ENCODE peak calls at places on chromosome 10, in seven cellular contexts. S is neural progenitor cell, O is esophagus squamous epithelium, Q is tibial artery, W is progenitor cell of endocrine pancreas, H is osteoblast, Z is HFF-Myc. C is an unnamed sample.
A peak's percentile ranks its signal among the peaks of the same experiment; 100 is the strongest.

GRCh38 chr10:31926765-31927596 is 1.6 kb downstream of the ARHGAP12 start:
- DNase-seq in W (no peak), Z (no peak), S (peak; percentile 10), Q (no peak), H (peak; percentile 65), O (no peak), C (peak; percentile 16)

GRCh38 chr10:68897336-68897741 is 3.8 kb upstream of the DDX50 start:
- DNase-seq in O (no peak), Z (peak; percentile 58), Q (no peak), H (peak; percentile 73), S (peak; percentile 84), W (peak; percentile 15), C (peak; percentile 49)

GRCh38 chr10:22997102-22997501 is 69.2 kb downstream of the ARMC3 start:
- DNase-seq in Q (no peak), H (peak; percentile 68), O (no peak), W (no peak), S (peak; percentile 16), Z (no peak), C (peak; percentile 38)

GRCh38 chr10:118238573-118239240 is 103.4 kb downstream of the FAM204A start:
- DNase-seq in O (no peak), Q (no peak), Z (no peak), H (no peak), S (no peak), W (no peak), C (no peak)

GRCh38 chr10:84244651-84245270 is at the start of gene RGR:
- DNase-seq in H (no peak), Z (no peak), O (no peak), S (peak; percentile 94), Q (no peak), W (no peak), C (no peak)

GRCh38 chr10:89867964-89868363 is 166.6 kb downstream of the KIF20B start:
- DNase-seq in O (no peak), H (no peak), Z (no peak), W (no peak), S (no peak), Q (no peak), C (no peak)

GRCh38 chr10:126734015-126734414 is 63.5 kb upstream of the C10orf90 start:
- DNase-seq in S (no peak), Q (no peak), W (no peak), O (no peak), H (no peak), Z (no peak), C (no peak)

GRCh38 chr10:103273026-103273425 is 3.9 kb upstream of the INA start:
- DNase-seq in S (no peak), O (no peak), W (no peak), Q (peak; percentile 76), Z (peak; percentile 98), H (peak; percentile 99), C (no peak)

GRCh38 chr10:541750-542371 is 147.6 kb downstream of the DIP2C start:
- DNase-seq in W (no peak), H (no peak), Q (peak; percentile 52), O (no peak), S (no peak), Z (no peak), C (no peak)

GRCh38 chr10:118373786-118374185 is 31.7 kb upstream of the FAM204A start:
- DNase-seq in W (no peak), H (peak; percentile 2), Q (no peak), Z (peak; percentile 49), O (no peak), S (no peak), C (no peak)

GRCh38 chr10:128156999-128157755 is 31.0 kb upstream of the MKI67 start:
- DNase-seq in S (no peak), H (no peak), Q (no peak), Z (no peak), W (no peak), O (no peak), C (no peak)

GRCh38 chr10:91838199-91838598 is 40.0 kb downstream of the TNKS2 start:
- DNase-seq in W (no peak), Q (no peak), H (no peak), Z (no peak), S (no peak), O (no peak), C (no peak)

GRCh38 chr10:56874950-56875349 is 513.9 kb upstream of the ZWINT start:
- DNase-seq in O (no peak), S (no peak), W (no peak), Z (no peak), Q (no peak), H (no peak), C (no peak)

GRCh38 chr10:86663046-86663345 is 5.3 kb upstream of the LDB3 start:
- DNase-seq in Q (peak; percentile 56), H (no peak), O (no peak), Z (no peak), S (no peak), W (no peak), C (no peak)

GRCh38 chr10:47374611-47375536 is 9.2 kb downstream of the ZNF488 start:
- DNase-seq in W (no peak), Q (peak; percentile 82), S (no peak), H (peak; percentile 94), O (no peak), Z (no peak), C (no peak)

GRCh38 chr10:58511765-58512469 is 755 bp upstream of the BICC1 start:
- DNase-seq in Q (peak; percentile 65), Z (no peak), S (peak; percentile 20), W (no peak), O (no peak), H (peak; percentile 91), C (peak; percentile 37)

GRCh38 chr10:112208981-112209380 is 25.4 kb upstream of the GPAM start:
- DNase-seq in S (no peak), H (no peak), O (no peak), Z (no peak), W (no peak), Q (no peak), C (no peak)

GRCh38 chr10:102605712-102606111 is 38.6 kb upstream of the TRIM8 start:
- DNase-seq in O (no peak), H (peak; percentile 73), Q (no peak), Z (no peak), S (no peak), W (no peak), C (no peak)

GRCh38 chr10:94481410-94481809 is 64.2 kb upstream of the HELLS start:
- DNase-seq in O (no peak), Q (no peak), Z (no peak), H (no peak), S (no peak), W (no peak), C (no peak)

DNA sequence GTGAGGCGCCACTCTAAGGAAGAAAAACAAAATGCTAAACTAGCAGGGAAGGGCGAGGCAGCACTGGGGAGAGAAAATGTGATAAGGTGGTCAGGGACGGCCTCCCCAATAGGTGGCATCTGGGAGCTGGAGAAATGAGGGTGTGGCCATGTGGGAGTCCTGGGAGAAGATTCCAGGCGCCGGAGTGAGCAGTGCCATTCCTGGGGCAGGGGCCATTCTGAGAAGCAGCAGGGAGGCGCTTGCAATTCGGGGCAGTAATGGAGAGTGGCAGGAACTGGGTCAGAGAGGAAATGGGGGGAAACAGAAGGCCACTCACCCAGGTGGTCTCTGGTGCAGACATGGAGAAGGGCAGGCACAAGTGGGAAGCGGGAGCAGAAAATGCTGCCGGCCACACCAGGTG is 61.8 kb upstream of the LRRC18 start:
- DNase-seq in W (no peak), Z (no peak), S (peak; percentile 53), Q (peak; percentile 44), H (no peak), O (no peak), C (peak; percentile 25)
- TF ChIP-seq CTCF in W (peak; percentile 14), Z (peak; percentile 20), S (peak; percentile 41), Q (no peak), H (no peak), O (no peak), C (no peak)

DNA sequence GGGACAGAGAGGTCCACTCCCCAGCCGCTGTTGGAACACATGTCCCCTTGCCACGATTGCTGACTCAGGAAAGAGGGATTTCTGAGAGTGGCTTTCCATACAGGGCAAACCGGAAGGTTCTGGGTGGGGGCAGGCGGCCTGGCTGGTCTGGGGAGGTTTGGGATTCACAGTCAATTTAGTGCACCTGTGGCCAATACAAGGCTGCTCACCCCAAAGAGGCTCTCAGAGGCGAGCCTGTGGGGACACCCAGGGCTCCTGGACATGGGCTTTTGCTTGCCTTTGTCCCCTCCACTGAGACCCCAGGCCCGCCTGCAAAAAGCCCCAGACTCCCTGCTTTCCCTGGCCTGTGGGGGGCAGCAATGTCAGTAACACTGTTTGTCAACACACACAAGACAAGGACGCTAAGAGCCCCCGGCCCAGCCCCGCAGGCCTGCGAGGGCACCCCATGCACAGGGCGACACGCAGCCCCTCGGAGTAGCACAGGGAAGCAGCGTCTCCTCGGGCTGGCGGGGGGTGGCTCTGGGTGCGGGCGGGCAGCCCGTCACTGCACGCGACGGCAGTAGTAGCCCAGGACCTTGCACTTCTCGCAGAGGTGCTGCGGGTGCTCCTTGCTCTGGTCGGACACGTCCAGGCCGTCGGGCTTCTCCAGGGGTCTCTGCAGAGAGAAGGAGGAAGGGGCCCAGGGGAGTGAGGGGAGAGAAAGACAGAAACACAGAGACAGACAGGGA is 38.7 kb downstream of the PPIF start:
- DNase-seq in O (no peak), H (peak; percentile 58), Q (peak; percentile 66), W (peak; percentile 9), Z (no peak), S (peak; percentile 49), C (no peak)
- TF ChIP-seq CTCF in O (no peak), H (no peak), Q (no peak), W (peak; percentile 9), Z (peak; percentile 7), S (peak; percentile 43), C (no peak)

GRCh38 chr10:122703483-122704448 is 4.1 kb upstream of the C10orf120 start:
- DNase-seq in Q (no peak), Z (peak; percentile 2), S (peak; percentile 82), W (peak; percentile 70), O (no peak), H (peak; percentile 91), C (peak; percentile 79)
- TF ChIP-seq CTCF in Q (peak; percentile 81), Z (peak; percentile 80), S (peak; percentile 98), W (peak; percentile 94), O (peak; percentile 71), H (peak; percentile 96), C (peak; percentile 91)

GRCh38 chr10:96512524-96512991 is 1.2 kb downstream of the TLL2 start:
- DNase-seq in H (no peak), Q (no peak), W (peak; percentile 28), O (no peak), Z (no peak), S (peak; percentile 76), C (peak; percentile 54)

GRCh38 chr10:96512997-96513685 is 585 bp downstream of the TLL2 start:
- DNase-seq in Q (no peak), H (peak; percentile 77), Z (no peak), O (no peak), S (peak; percentile 55), W (peak; percentile 17), C (no peak)

GRCh38 chr10:96513686-96514551 is at the start of gene TLL2:
- DNase-seq in Q (peak; percentile 89), Z (peak; percentile 22), H (peak; percentile 96), W (peak; percentile 74), O (peak; percentile 18), S (peak; percentile 96), C (peak; percentile 92)

GRCh38 chr10:96509017-96509641 is 4.6 kb downstream of the TLL2 start:
- DNase-seq in Q (no peak), O (no peak), S (peak; percentile 58), H (peak; percentile 83), W (no peak), Z (no peak), C (no peak)

GRCh38 chr10:96511044-96511945 is 2.4 kb downstream of the TLL2 start:
- DNase-seq in Q (no peak), W (peak; percentile 34), S (peak; percentile 79), H (no peak), Z (no peak), O (no peak), C (peak; percentile 55)
- TF ChIP-seq CTCF in Q (no peak), W (peak; percentile 68), S (peak; percentile 72), H (peak; percentile 58), Z (peak; percentile 63), O (peak; percentile 30), C (peak; percentile 58)

C was measured in nephron progenitor cell.